ENCODE peak calls at places on chromosome 19, in nine cellular contexts. D is CD8-positive, alpha-beta T cell; G is mammary epithelial cell; C is hepatocyte; N is tibial artery; T is sigmoid colon; E is ascending aorta; R is H9; H is PC-3. Z is an unnamed sample.

GRCh38 chr19:11261902-11262839 is at the start of gene DOCK6:
- DNase-seq in D (no peak), G (no peak), C (peak; percentile 76), N (no peak), T (peak; percentile 70), E (no peak), R (peak; percentile 45), H (peak; percentile 32), Z (no peak)

GRCh38 chr19:13051581-13052165 is 51.0 kb downstream of the LYL1 start:
- DNase-seq in D (no peak), G (peak; percentile 47), C (peak; percentile 91), N (no peak), T (peak; percentile 85), E (peak; percentile 82), R (peak; percentile 89), H (peak; percentile 84), Z (no peak)

GRCh38 chr19:31316201-31316951 is 32.9 kb downstream of the TSHZ3 start:
- DNase-seq in D (no peak), G (no peak), C (no peak), N (peak; percentile 54), T (peak; percentile 77), E (peak; percentile 70), R (no peak), H (no peak), Z (no peak)

GRCh38 chr19:35908010-35908441 is at the start of gene TYROBP:
- DNase-seq in D (no peak), G (no peak), C (no peak), N (peak; percentile 52), T (no peak), E (no peak), R (no peak), H (no peak), Z (no peak)

GRCh38 chr19:39843919-39844793 is 2.0 kb downstream of the FBL start:
- DNase-seq in D (no peak), G (peak; percentile 25), C (peak; percentile 65), N (no peak), T (no peak), E (no peak), R (no peak), H (peak; percentile 64), Z (no peak)

GRCh38 chr19:35268546-35269424 is at the start of gene USF2:
- DNase-seq in D (peak; percentile 47), G (peak; percentile 50), C (peak; percentile 89), N (peak; percentile 69), T (peak; percentile 89), E (peak; percentile 76), R (peak; percentile 65), H (peak; percentile 58), Z (peak; percentile 4)

GRCh38 chr19:10069046-10069445 is 17.1 kb upstream of the SHFL start:
- DNase-seq in D (no peak), G (peak; percentile 16), C (no peak), N (no peak), T (no peak), E (no peak), R (no peak), H (peak; percentile 20), Z (peak; percentile 17)

GRCh38 chr19:54209058-54209747 is 8.5 kb downstream of the RPS9 start:
- DNase-seq in D (no peak), G (no peak), C (peak; percentile 47), N (no peak), T (no peak), E (no peak), R (peak; percentile 67), H (peak; percentile 26), Z (no peak)

GRCh38 chr19:33424181-33424580 is 50.7 kb downstream of the CEBPG start:
- DNase-seq in D (no peak), G (no peak), C (no peak), N (no peak), T (no peak), E (no peak), R (no peak), H (no peak), Z (no peak)

GRCh38 chr19:21472507-21472906 is 32.9 kb upstream of the ZNF429 start:
- DNase-seq in D (no peak), G (no peak), C (no peak), N (no peak), T (no peak), E (no peak), R (no peak), H (no peak), Z (no peak)

GRCh38 chr19:48230555-48231129 is 25.1 kb downstream of the CARD8 start:
- DNase-seq in D (no peak), G (no peak), C (no peak), N (no peak), T (no peak), E (no peak), R (no peak), H (no peak), Z (no peak)

GRCh38 chr19:10001899-10002298 is 8.4 kb downstream of the COL5A3 start:
- DNase-seq in D (no peak), G (no peak), C (peak; percentile 52), N (no peak), T (no peak), E (no peak), R (peak; percentile 79), H (peak; percentile 32), Z (no peak)

GRCh38 chr19:45779231-45780145 is 2.8 kb downstream of the DMPK start:
- DNase-seq in D (peak; percentile 58), G (peak; percentile 73), C (peak; percentile 88), N (peak; percentile 86), T (peak; percentile 96), E (peak; percentile 89), R (peak; percentile 97), H (peak; percentile 86), Z (peak; percentile 59)
- H3K27ac ChIP-seq in D (no peak overlapping the region), G (no peak overlapping the region), C (no peak overlapping the region), N (peak overlapping the region; percentile 94), T (peak overlapping the region; percentile 98), E (peak overlapping the region; percentile 94), R (no peak overlapping the region), H (no peak overlapping the region), Z (no peak overlapping the region)

GRCh38 chr19:4531562-4532165 is 3.4 kb downstream of the PLIN5 start:
- DNase-seq in D (no peak), G (no peak), C (no peak), N (no peak), T (no peak), E (no peak), R (no peak), H (no peak), Z (no peak)

GRCh38 chr19:4525563-4526002 is 7.3 kb upstream of the PLIN4 start:
- DNase-seq in D (no peak), G (no peak), C (no peak), N (no peak), T (no peak), E (no peak), R (no peak), H (no peak), Z (no peak)

GRCh38 chr19:4524808-4525562 is 6.7 kb upstream of the PLIN4 start:
- DNase-seq in D (peak; percentile 54), G (peak; percentile 30), C (peak; percentile 47), N (peak; percentile 45), T (no peak), E (no peak), R (peak; percentile 77), H (peak; percentile 70), Z (no peak)

GRCh38 chr19:4529924-4530522 is 5.0 kb downstream of the PLIN5 start:
- DNase-seq in D (no peak), G (no peak), C (no peak), N (no peak), T (no peak), E (no peak), R (no peak), H (no peak), Z (no peak)

DNA sequence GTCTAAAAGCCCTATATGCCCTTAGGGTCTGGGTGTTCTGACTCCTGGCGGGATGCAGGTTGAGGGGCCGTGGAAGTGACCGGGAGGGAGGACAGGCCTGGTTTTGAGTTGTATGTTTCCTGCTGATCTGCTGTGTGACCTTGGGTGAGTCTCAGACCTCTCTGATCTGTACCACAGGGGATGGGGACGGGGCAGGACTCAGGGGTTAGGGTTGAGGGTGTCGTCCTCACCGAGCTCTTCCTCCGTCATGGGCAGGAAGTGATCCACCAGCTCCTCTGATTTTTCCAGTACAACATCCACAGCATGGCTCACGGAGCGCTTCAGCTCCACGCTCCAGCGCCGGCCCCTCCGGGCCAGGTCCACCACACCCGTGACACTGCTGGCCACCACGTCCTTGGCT is 6.2 kb downstream of the PLIN5 start:
- DNase-seq in D (no peak), G (no peak), C (no peak), N (no peak), T (no peak), E (no peak), R (no peak), H (no peak), Z (no peak)
- H3K27me3 ChIP-seq in D (no peaks in the 10 kb centered on the region), G (no peaks in the 10 kb centered on the region), C (no peaks in the 10 kb centered on the region), N (peaks cover 48% of the 10 kb centered on the region), T (no peaks in the 10 kb centered on the region), E (no peaks in the 10 kb centered on the region), R (no peaks in the 10 kb centered on the region), H (no peaks in the 10 kb centered on the region), Z (peaks cover 7% of the 10 kb centered on the region)

GRCh38 chr19:6020972-6021805 is 43.2 kb upstream of the RANBP3 start:
- DNase-seq in D (no peak), G (no peak), C (no peak), N (no peak), T (peak; percentile 50), E (no peak), R (no peak), H (peak; percentile 83), Z (no peak)

GRCh38 chr19:6015841-6016545 is 38.1 kb upstream of the RANBP3 start:
- DNase-seq in D (no peak), G (no peak), C (no peak), N (no peak), T (peak; percentile 19), E (no peak), R (no peak), H (no peak), Z (no peak)

GRCh38 chr19:6017576-6017975 is 39.6 kb upstream of the RANBP3 start:
- DNase-seq in D (no peak), G (no peak), C (no peak), N (no peak), T (peak; percentile 55), E (no peak), R (no peak), H (no peak), Z (no peak)

GRCh38 chr19:6020166-6020967 is 42.4 kb upstream of the RANBP3 start:
- DNase-seq in D (no peak), G (no peak), C (no peak), N (no peak), T (peak; percentile 38), E (no peak), R (no peak), H (peak; percentile 64), Z (no peak)

DNA sequence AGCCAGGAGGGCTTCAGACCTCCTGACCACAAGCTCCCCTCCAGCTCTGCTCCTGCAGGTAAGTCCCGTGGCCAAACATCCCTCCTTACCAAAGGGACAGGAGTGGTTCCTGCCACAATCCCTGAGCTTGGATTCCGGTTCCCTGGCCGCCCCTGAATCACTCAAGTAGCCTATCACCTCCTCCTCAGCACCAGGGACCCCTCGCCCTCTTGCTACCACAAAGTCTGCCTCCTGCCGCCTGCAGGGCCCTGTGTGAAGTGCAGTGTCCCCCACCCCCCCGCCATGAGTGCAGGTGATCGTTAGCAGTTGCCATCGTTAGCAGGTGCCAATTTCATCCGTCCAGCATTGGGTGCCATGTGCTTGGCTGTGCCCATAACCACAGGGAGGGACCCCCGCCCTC is 40.8 kb upstream of the RANBP3 start:
- DNase-seq in D (no peak), G (no peak), C (no peak), N (no peak), T (peak; percentile 57), E (no peak), R (peak; percentile 83), H (no peak), Z (no peak)
- TF ChIP-seq CTCF in D (no peak), G (peak; percentile 17), C (peak; percentile 9), N (no peak), T (no peak), E (no peak), R (peak; percentile 71), H (no peak), Z (no peak)

GRCh38 chr19:6529937-6530384 is 865 bp upstream of the TNFSF9 start:
- DNase-seq in D (no peak), G (no peak), C (no peak), N (no peak), T (no peak), E (no peak), R (no peak), H (no peak), Z (no peak)
- H3K27ac ChIP-seq in D (no peak overlapping the region), G (peak overlapping the region; percentile 90), C (peak overlapping the region; percentile 67), N (peak overlapping the region; percentile 45), T (peak overlapping the region; percentile 74), E (no peak overlapping the region), R (no peak overlapping the region), H (no peak overlapping the region), Z (peak overlapping the region; percentile 56)

Z was measured in foreskin keratinocyte.